ENCODE peak calls at places on chromosomes 16 and 17, in eight cellular contexts. L, K, Y, R, J, H, N and C are unnamed samples.

GRCh38 chr16:11205754-11206459 is 50.1 kb downstream of the SOCS1 start:
- DNase-seq in L (no peak), K (no peak), Y (no peak), R (no peak), J (no peak), H (no peak), N (no peak), C (no peak)

GRCh38 chr16:72108353-72109102 is 14.9 kb downstream of the DHX38 start:
- DNase-seq in L (no peak), K (no peak), Y (no peak), R (no peak), J (no peak), H (no peak), N (no peak), C (no peak)

GRCh38 chr17:80688994-80689635 is 144.5 kb downstream of the RPTOR start:
- DNase-seq in L (no peak), K (no peak), Y (no peak), R (no peak), J (peak), H (no peak), N (no peak), C (no peak)

GRCh38 chr16:3015865-3016521 is 2.0 kb downstream of the CLDN6 start:
- DNase-seq in L (no peak), K (no peak), Y (no peak), R (no peak), J (no peak), H (no peak), N (no peak), C (no peak)

GRCh38 chr17:58329808-58330543 is 1.4 kb upstream of the TSPOAP1 start:
- DNase-seq in L (peak), K (no peak), Y (no peak), R (no peak), J (no peak), H (no peak), N (no peak), C (no peak)

GRCh38 chr16:65919977-65920376 is 446.5 kb upstream of the CDH5 start:
- DNase-seq in L (no peak), K (no peak), Y (no peak), R (no peak), J (no peak), H (no peak), N (no peak), C (no peak)

GRCh38 chr17:80367510-80367909 is 47.5 kb upstream of the ENDOV start:
- DNase-seq in L (no peak), K (no peak), Y (no peak), R (no peak), J (no peak), H (no peak), N (no peak), C (no peak)

GRCh38 chr17:17724991-17725852 is 44.0 kb downstream of the RAI1 start:
- DNase-seq in L (no peak), K (no peak), Y (no peak), R (no peak), J (no peak), H (no peak), N (peak), C (no peak)

GRCh38 chr17:31880311-31880710 is 21.2 kb downstream of the UTP6 start:
- DNase-seq in L (no peak), K (no peak), Y (no peak), R (no peak), J (no peak), H (no peak), N (no peak), C (no peak)

GRCh38 chr17:63961355-63962207 is 11.1 kb downstream of the SCN4A start:
- DNase-seq in L (peak), K (no peak), Y (peak), R (peak), J (peak), H (peak), N (peak), C (no peak)

GRCh38 chr16:72094266-72094610 is 591 bp downstream of the DHX38 start:
- DNase-seq in L (peak), K (no peak), Y (no peak), R (no peak), J (no peak), H (no peak), N (no peak), C (no peak)

GRCh38 chr17:63919311-63919723 is 678 bp upstream of the GH1 start:
- DNase-seq in L (peak), K (peak), Y (peak), R (peak), J (no peak), H (peak), N (peak), C (peak)

GRCh38 chr17:44608732-44609435 is 47.4 kb upstream of the MEIOC start:
- DNase-seq in L (no peak), K (peak), Y (no peak), R (no peak), J (peak), H (no peak), N (no peak), C (no peak)

GRCh38 chr17:17900615-17901520 is 64.1 kb upstream of the SREBF1 start:
- DNase-seq in L (no peak), K (peak), Y (peak), R (no peak), J (peak), H (peak), N (peak), C (no peak)

GRCh38 chr17:41650794-41651624 is 26.6 kb upstream of the KRT17 start:
- DNase-seq in L (no peak), K (no peak), Y (no peak), R (no peak), J (no peak), H (no peak), N (no peak), C (no peak)

GRCh38 chr16:86289907-86290306 is 220.4 kb upstream of the FOXF1 start:
- DNase-seq in L (no peak), K (no peak), Y (no peak), R (no peak), J (no peak), H (no peak), N (no peak), C (no peak)

GRCh38 chr17:48915459-48916282 is 7.5 kb downstream of the UBE2Z start:
- DNase-seq in L (peak), K (no peak), Y (peak), R (peak), J (no peak), H (no peak), N (no peak), C (no peak)

GRCh38 chr17:34979650-34980352 is 511 bp upstream of the LIG3 start:
- DNase-seq in L (no peak), K (peak), Y (no peak), R (no peak), J (no peak), H (no peak), N (no peak), C (no peak)

GRCh38 chr16:88527186-88527936 is 42.8 kb upstream of the ZC3H18 start:
- DNase-seq in L (peak), K (peak), Y (peak), R (peak), J (peak), H (peak), N (peak), C (no peak)

GRCh38 chr17:71900830-71901229 is 220.0 kb upstream of the SOX9 start:
- DNase-seq in L (no peak), K (no peak), Y (no peak), R (no peak), J (no peak), H (no peak), N (no peak), C (no peak)